ENCODE peak calls at places on chromosomes 2 and 18, in eight cellular contexts. S is right atrium auricular region, Q is psoas muscle, L is lower lobe of right lung, A is PC-3, D is OCI-LY7, U is tibial artery, R is ascending aorta. J is an unnamed sample.
A peak's percentile ranks its signal among the peaks of the same experiment; 100 is the strongest.

GRCh38 chr18:70461323-70462077 is 172.7 kb downstream of the SOCS6 start:
- DNase-seq in S (no peak), Q (no peak), L (no peak), A (no peak), D (no peak), U (no peak), R (no peak), J (no peak)

GRCh38 chr2:66024396-66024795 is 410.5 kb upstream of the MEIS1 start:
- DNase-seq in S (no peak), Q (no peak), L (no peak), A (no peak), D (no peak), U (no peak), R (no peak), J (no peak)

GRCh38 chr2:164495491-164496223 is 125.6 kb downstream of the GRB14 start:
- DNase-seq in S (no peak), Q (no peak), L (no peak), A (peak; percentile 70), D (no peak), U (no peak), R (no peak), J (no peak)

GRCh38 chr18:56330381-56331115 is 307.8 kb downstream of the TXNL1 start:
- DNase-seq in S (no peak), Q (no peak), L (no peak), A (no peak), D (no peak), U (no peak), R (no peak), J (no peak)

GRCh38 chr2:138846216-138846821 is 66.1 kb upstream of the NXPH2 start:
- DNase-seq in S (no peak), Q (no peak), L (no peak), A (peak; percentile 73), D (peak; percentile 59), U (no peak), R (no peak), J (no peak)

GRCh38 chr2:170930132-170931109 is 1.4 kb downstream of the GORASP2 start:
- DNase-seq in S (no peak), Q (no peak), L (no peak), A (peak; percentile 64), D (peak; percentile 84), U (no peak), R (no peak), J (peak; percentile 52)

GRCh38 chr2:25854613-25855012 is 23.7 kb downstream of the ASXL2 start:
- DNase-seq in S (no peak), Q (no peak), L (no peak), A (no peak), D (no peak), U (no peak), R (no peak), J (no peak)

GRCh38 chr18:9365406-9365805 is 30.8 kb downstream of the TWSG1 start:
- DNase-seq in S (no peak), Q (no peak), L (no peak), A (peak; percentile 46), D (no peak), U (no peak), R (no peak), J (no peak)

GRCh38 chr18:23143059-23143831 is 8.0 kb downstream of the CABLES1 start:
- DNase-seq in S (peak; percentile 82), Q (peak; percentile 31), L (peak; percentile 76), A (peak; percentile 74), D (peak; percentile 20), U (peak; percentile 86), R (no peak), J (peak; percentile 57)

GRCh38 chr18:76621782-76622495 is 126.9 kb upstream of the ZNF516 start:
- DNase-seq in S (no peak), Q (no peak), L (no peak), A (no peak), D (no peak), U (no peak), R (no peak), J (no peak)

GRCh38 chr2:180985771-180986395 is 5.5 kb downstream of the UBE2E3 start:
- DNase-seq in S (no peak), Q (no peak), L (no peak), A (no peak), D (no peak), U (no peak), R (no peak), J (no peak)

GRCh38 chr2:105539331-105539730 is 140.5 kb upstream of the FHL2 start:
- DNase-seq in S (no peak), Q (no peak), L (no peak), A (no peak), D (no peak), U (no peak), R (no peak), J (no peak)

GRCh38 chr18:13435596-13436333 is 217.2 kb downstream of the LDLRAD4 start:
- DNase-seq in S (no peak), Q (peak; percentile 41), L (no peak), A (peak; percentile 65), D (no peak), U (peak; percentile 81), R (peak; percentile 57), J (no peak)

GRCh38 chr2:190838492-190838910 is 42.1 kb upstream of the GLS start:
- DNase-seq in S (no peak), Q (no peak), L (no peak), A (peak; percentile 91), D (no peak), U (no peak), R (no peak), J (no peak)

GRCh38 chr2:39730685-39731302 is 48.3 kb downstream of the THUMPD2 start:
- DNase-seq in S (no peak), Q (no peak), L (no peak), A (peak; percentile 66), D (peak; percentile 60), U (no peak), R (no peak), J (peak; percentile 13)

GRCh38 chr2:39732492-39732891 is 46.6 kb downstream of the THUMPD2 start:
- DNase-seq in S (no peak), Q (no peak), L (no peak), A (no peak), D (no peak), U (no peak), R (no peak), J (no peak)

GRCh38 chr2:39728941-39729351 is 50.1 kb downstream of the THUMPD2 start:
- DNase-seq in S (no peak), Q (no peak), L (peak; percentile 53), A (peak; percentile 57), D (peak; percentile 59), U (no peak), R (no peak), J (peak; percentile 36)

GRCh38 chr2:39731546-39731945 is 47.5 kb downstream of the THUMPD2 start:
- DNase-seq in S (no peak), Q (no peak), L (no peak), A (peak; percentile 18), D (no peak), U (no peak), R (no peak), J (no peak)

GRCh38 chr2:39730276-39730675 is 48.8 kb downstream of the THUMPD2 start:
- DNase-seq in S (no peak), Q (no peak), L (no peak), A (no peak), D (no peak), U (no peak), R (no peak), J (no peak)
- H3K4me1 ChIP-seq in S (no peaks in the 10 kb centered on the region), Q (peaks cover 22% of the 10 kb centered on the region), L (no peaks in the 10 kb centered on the region), A (peaks cover 9% of the 10 kb centered on the region), D (no peaks in the 10 kb centered on the region), U (peaks cover 16% of the 10 kb centered on the region), R (peaks cover 21% of the 10 kb centered on the region), J (peaks cover 16% of the 10 kb centered on the region)

GRCh38 chr2:227143895-227144294 is 20.1 kb downstream of the COL4A4 start:
- DNase-seq in S (no peak), Q (no peak), L (no peak), A (no peak), D (no peak), U (no peak), R (no peak), J (no peak)
- H3K27ac ChIP-seq in S (no peak overlapping the region), Q (no peak overlapping the region), L (no peak overlapping the region), A (no peak overlapping the region), D (no peak overlapping the region), U (no peak overlapping the region), R (no peak overlapping the region), J (no peak overlapping the region)

DNA sequence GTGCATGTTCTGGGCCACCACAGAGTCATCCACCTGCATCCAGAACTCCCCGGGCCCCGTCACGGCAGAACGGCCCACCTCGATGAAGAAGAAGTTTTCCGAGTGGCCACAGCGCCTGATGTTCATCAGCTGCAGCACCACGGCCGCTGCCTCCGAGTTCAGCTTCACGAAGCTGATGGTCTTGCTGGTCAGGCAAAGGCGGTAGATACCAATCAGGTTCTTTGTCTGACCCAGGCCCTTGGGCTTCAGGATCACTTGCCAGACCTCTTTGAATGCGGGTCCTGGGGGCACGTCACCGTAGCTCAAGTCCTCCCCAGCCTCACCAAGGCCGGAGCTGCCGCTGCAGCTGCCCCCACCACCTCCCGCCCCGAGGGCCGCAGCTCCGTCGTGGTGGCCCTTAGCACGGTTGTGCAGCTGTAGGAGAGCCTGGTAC is 1.6 kb downstream of the IRS1 start:
- DNase-seq in S (no peak), Q (no peak), L (peak; percentile 45), A (no peak), D (no peak), U (no peak), R (no peak), J (no peak)
- H3K4me1 ChIP-seq in S (no peaks in the 10 kb centered on the region), Q (peaks cover 57% of the 10 kb centered on the region), L (peaks cover 66% of the 10 kb centered on the region), A (peaks cover 36% of the 10 kb centered on the region), D (peaks cover 52% of the 10 kb centered on the region), U (peaks cover 55% of the 10 kb centered on the region), R (peaks cover 35% of the 10 kb centered on the region), J (peaks cover 85% of the 10 kb centered on the region)

GRCh38 chr2:42107249-42108042 is 59.6 kb downstream of the PKDCC start:
- DNase-seq in S (no peak), Q (no peak), L (no peak), A (no peak), D (no peak), U (no peak), R (no peak), J (no peak)
- H3K27ac ChIP-seq in S (no peak overlapping the region), Q (no peak overlapping the region), L (no peak overlapping the region), A (no peak overlapping the region), D (no peak overlapping the region), U (no peak overlapping the region), R (no peak overlapping the region), J (peak overlapping the region; percentile 84)

J was measured in DND-41.